ENCODE peak calls at places on chromosome 14, in eight cellular contexts. One of them, this sample, is unnamed.

GRCh38 chr14:33951183-33951840 is 438 bp upstream of the EGLN3 start:
- DNase-seq in DND-41: no peak
- DNase-seq in lung: no peak
- DNase-seq in fibroblast of the aortic adventitia: no peak
- DNase-seq in bronchial epithelial cell: peak
- DNase-seq in mucosa of descending colon: no peak
- DNase-seq in GM06990: no peak
- DNase-seq in tibial artery: no peak
- DNase-seq in this sample: no peak

GRCh38 chr14:96264850-96265249 is 8.8 kb downstream of the BDKRB1 start:
- DNase-seq in DND-41: no peak
- DNase-seq in mucosa of descending colon: no peak
- DNase-seq in bronchial epithelial cell: no peak
- DNase-seq in GM06990: no peak
- DNase-seq in fibroblast of the aortic adventitia: peak
- DNase-seq in tibial artery: no peak
- DNase-seq in lung: no peak
- DNase-seq in this sample: peak

GRCh38 chr14:24184104-24184970 is 4.3 kb downstream of the IPO4 start:
- DNase-seq in tibial artery: no peak
- DNase-seq in GM06990: no peak
- DNase-seq in bronchial epithelial cell: no peak
- DNase-seq in mucosa of descending colon: no peak
- DNase-seq in lung: no peak
- DNase-seq in fibroblast of the aortic adventitia: no peak
- DNase-seq in DND-41: no peak
- DNase-seq in this sample: no peak

GRCh38 chr14:91817566-91818325 is 49.6 kb downstream of the TC2N start:
- DNase-seq in lung: no peak
- DNase-seq in bronchial epithelial cell: no peak
- DNase-seq in mucosa of descending colon: no peak
- DNase-seq in GM06990: peak
- DNase-seq in tibial artery: no peak
- DNase-seq in DND-41: no peak
- DNase-seq in fibroblast of the aortic adventitia: no peak
- DNase-seq in this sample: no peak

GRCh38 chr14:89351364-89351957 is 65.6 kb downstream of the FOXN3 start:
- DNase-seq in tibial artery: no peak
- DNase-seq in bronchial epithelial cell: no peak
- DNase-seq in lung: peak
- DNase-seq in DND-41: peak
- DNase-seq in mucosa of descending colon: no peak
- DNase-seq in GM06990: peak
- DNase-seq in fibroblast of the aortic adventitia: peak
- DNase-seq in this sample: peak

GRCh38 chr14:40762685-40763084 is 844.0 kb upstream of the LRFN5 start:
- DNase-seq in bronchial epithelial cell: no peak
- DNase-seq in mucosa of descending colon: no peak
- DNase-seq in GM06990: no peak
- DNase-seq in fibroblast of the aortic adventitia: no peak
- DNase-seq in DND-41: no peak
- DNase-seq in tibial artery: no peak
- DNase-seq in lung: no peak
- DNase-seq in this sample: no peak

GRCh38 chr14:88614218-88614907 is 51.5 kb downstream of the ZC3H14 start:
- DNase-seq in DND-41: no peak
- DNase-seq in fibroblast of the aortic adventitia: peak
- DNase-seq in lung: no peak
- DNase-seq in bronchial epithelial cell: peak
- DNase-seq in GM06990: no peak
- DNase-seq in tibial artery: no peak
- DNase-seq in mucosa of descending colon: no peak
- DNase-seq in this sample: peak

GRCh38 chr14:63468273-63468672 is 74.9 kb downstream of the PPP2R5E start:
- DNase-seq in fibroblast of the aortic adventitia: no peak
- DNase-seq in mucosa of descending colon: no peak
- DNase-seq in tibial artery: no peak
- DNase-seq in GM06990: no peak
- DNase-seq in lung: no peak
- DNase-seq in bronchial epithelial cell: peak
- DNase-seq in DND-41: no peak
- DNase-seq in this sample: no peak

GRCh38 chr14:95896628-95897027 is 20.0 kb downstream of the TUNAR start:
- DNase-seq in tibial artery: no peak
- DNase-seq in lung: no peak
- DNase-seq in DND-41: no peak
- DNase-seq in GM06990: no peak
- DNase-seq in fibroblast of the aortic adventitia: no peak
- DNase-seq in mucosa of descending colon: no peak
- DNase-seq in bronchial epithelial cell: no peak
- DNase-seq in this sample: no peak

GRCh38 chr14:105013150-105013787 is 7.6 kb downstream of the CDCA4 start:
- DNase-seq in bronchial epithelial cell: peak
- DNase-seq in lung: no peak
- DNase-seq in tibial artery: no peak
- DNase-seq in GM06990: no peak
- DNase-seq in DND-41: no peak
- DNase-seq in mucosa of descending colon: no peak
- DNase-seq in fibroblast of the aortic adventitia: no peak
- DNase-seq in this sample: no peak

GRCh38 chr14:32534145-32534544 is 205.0 kb downstream of the AKAP6 start:
- DNase-seq in tibial artery: no peak
- DNase-seq in fibroblast of the aortic adventitia: no peak
- DNase-seq in mucosa of descending colon: no peak
- DNase-seq in DND-41: no peak
- DNase-seq in bronchial epithelial cell: no peak
- DNase-seq in GM06990: no peak
- DNase-seq in lung: no peak
- DNase-seq in this sample: no peak

GRCh38 chr14:30790827-30791226 is 83.5 kb upstream of the COCH start:
- DNase-seq in lung: no peak
- DNase-seq in GM06990: no peak
- DNase-seq in tibial artery: no peak
- DNase-seq in bronchial epithelial cell: no peak
- DNase-seq in DND-41: no peak
- DNase-seq in mucosa of descending colon: no peak
- DNase-seq in fibroblast of the aortic adventitia: no peak
- DNase-seq in this sample: no peak

GRCh38 chr14:101456246-101457159 is 104.8 kb upstream of the DIO3 start:
- DNase-seq in lung: no peak
- DNase-seq in bronchial epithelial cell: no peak
- DNase-seq in tibial artery: no peak
- DNase-seq in mucosa of descending colon: no peak
- DNase-seq in GM06990: no peak
- DNase-seq in DND-41: no peak
- DNase-seq in fibroblast of the aortic adventitia: no peak
- DNase-seq in this sample: no peak

GRCh38 chr14:103134919-103135318 is 11.7 kb downstream of the TNFAIP2 start:
- DNase-seq in tibial artery: no peak
- DNase-seq in bronchial epithelial cell: no peak
- DNase-seq in fibroblast of the aortic adventitia: no peak
- DNase-seq in mucosa of descending colon: no peak
- DNase-seq in GM06990: no peak
- DNase-seq in lung: no peak
- DNase-seq in DND-41: no peak
- DNase-seq in this sample: no peak

GRCh38 chr14:103143535-103143934 is 20.3 kb downstream of the TNFAIP2 start:
- DNase-seq in tibial artery: no peak
- DNase-seq in lung: no peak
- DNase-seq in bronchial epithelial cell: no peak
- DNase-seq in mucosa of descending colon: no peak
- DNase-seq in GM06990: no peak
- DNase-seq in fibroblast of the aortic adventitia: no peak
- DNase-seq in DND-41: no peak
- DNase-seq in this sample: peak

GRCh38 chr14:31692376-31692781 is 131.2 kb downstream of the NUBPL start:
- DNase-seq in lung: no peak
- DNase-seq in mucosa of descending colon: no peak
- DNase-seq in DND-41: no peak
- DNase-seq in GM06990: no peak
- DNase-seq in fibroblast of the aortic adventitia: peak
- DNase-seq in tibial artery: no peak
- DNase-seq in bronchial epithelial cell: no peak
- DNase-seq in this sample: peak

GRCh38 chr14:91395466-91395865 is 22.2 kb downstream of the CCDC88C start:
- DNase-seq in tibial artery: no peak
- DNase-seq in GM06990: no peak
- DNase-seq in mucosa of descending colon: no peak
- DNase-seq in DND-41: no peak
- DNase-seq in bronchial epithelial cell: no peak
- DNase-seq in fibroblast of the aortic adventitia: no peak
- DNase-seq in lung: no peak
- DNase-seq in this sample: no peak

DNA sequence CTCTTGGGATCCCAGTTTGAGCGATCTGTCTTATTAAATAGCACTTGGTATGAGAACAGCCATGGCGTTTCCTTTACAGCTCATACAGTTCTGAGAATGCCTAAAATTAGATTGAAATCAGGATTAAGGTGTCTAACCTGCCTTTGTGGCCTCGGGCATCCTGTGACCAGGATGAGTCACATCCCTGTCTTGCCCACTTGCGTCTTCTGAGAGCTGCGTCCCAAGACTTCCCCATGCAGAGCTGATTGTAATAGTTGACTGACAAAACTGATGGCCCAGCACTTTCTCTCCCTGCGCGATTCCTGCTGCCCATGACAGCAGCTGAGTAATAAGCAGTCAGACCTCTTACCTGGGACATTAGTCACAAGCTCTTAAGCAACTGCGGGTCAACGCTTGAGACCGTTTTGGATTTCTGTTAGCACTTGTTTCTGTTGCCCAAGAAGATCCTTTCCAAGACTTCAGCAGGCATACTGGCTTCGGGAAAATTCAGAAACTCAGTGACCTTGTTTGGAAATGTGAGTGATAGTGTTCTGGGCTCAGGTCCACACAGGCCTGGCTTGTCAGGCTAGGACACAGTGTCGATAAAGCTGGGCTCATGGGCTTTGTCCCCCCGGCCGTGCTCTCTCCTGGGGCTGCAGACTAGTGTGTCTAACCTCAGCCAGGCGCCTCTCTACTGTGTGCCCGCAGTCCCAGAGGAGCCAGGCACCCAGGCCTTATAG is 169.9 kb upstream of the HIF1A start:
- DNase-seq in bronchial epithelial cell: peak
- DNase-seq in mucosa of descending colon: no peak
- DNase-seq in fibroblast of the aortic adventitia: peak
- DNase-seq in lung: peak
- DNase-seq in DND-41: no peak
- DNase-seq in tibial artery: peak
- DNase-seq in GM06990: peak
- DNase-seq in this sample: peak
- TF ChIP-seq CTCF in bronchial epithelial cell: no peak
- TF ChIP-seq CTCF in mucosa of descending colon: no peak
- TF ChIP-seq CTCF in fibroblast of the aortic adventitia: no peak
- TF ChIP-seq CTCF in lung: no peak
- TF ChIP-seq CTCF in DND-41: no peak
- TF ChIP-seq CTCF in tibial artery: no peak
- TF ChIP-seq CTCF in GM06990: no peak
- TF ChIP-seq CTCF in this sample: no peak

DNA sequence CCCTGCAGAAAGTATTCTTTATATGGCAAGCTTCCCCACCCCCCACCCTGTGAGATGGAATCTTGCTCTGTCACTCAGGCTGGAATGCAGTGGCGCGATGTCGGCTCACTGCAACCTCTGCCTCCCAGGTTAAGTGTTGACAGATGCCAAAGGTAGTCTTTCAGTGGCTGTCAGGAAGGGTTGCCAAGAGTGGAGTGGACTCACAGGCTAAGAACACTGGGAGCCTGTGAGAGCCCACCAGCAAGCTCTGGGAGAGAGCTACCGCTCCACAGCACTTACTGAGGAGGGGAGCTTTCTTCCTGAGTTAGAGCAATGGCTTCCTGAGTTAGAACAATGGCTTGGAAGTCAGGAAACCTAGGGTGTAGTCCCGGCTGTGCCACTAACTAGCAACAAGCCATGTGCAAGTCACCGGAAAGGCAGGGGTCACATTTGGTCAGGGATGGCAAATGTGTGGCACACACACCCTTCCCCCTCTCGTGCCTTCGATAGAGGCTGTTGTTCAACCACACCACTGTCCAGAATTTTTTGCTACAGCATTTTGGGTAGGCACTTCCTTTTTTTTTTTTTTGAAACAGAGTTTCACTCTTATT is 2.6 kb downstream of the RNASE1 start:
- DNase-seq in fibroblast of the aortic adventitia: no peak
- DNase-seq in mucosa of descending colon: no peak
- DNase-seq in GM06990: no peak
- DNase-seq in bronchial epithelial cell: no peak
- DNase-seq in DND-41: no peak
- DNase-seq in tibial artery: peak
- DNase-seq in lung: peak
- DNase-seq in this sample: no peak
- H3K4me3 ChIP-seq in fibroblast of the aortic adventitia: no peak
- H3K4me3 ChIP-seq in mucosa of descending colon: no peak
- H3K4me3 ChIP-seq in GM06990: no peak
- H3K4me3 ChIP-seq in bronchial epithelial cell: no peak
- H3K4me3 ChIP-seq in DND-41: no peak
- H3K4me3 ChIP-seq in tibial artery: peak
- H3K4me3 ChIP-seq in lung: no peak
- H3K4me3 ChIP-seq in this sample: no peak

GRCh38 chr14:64763801-64764511 is 59.7 kb downstream of the PLEKHG3 start:
- DNase-seq in DND-41: no peak
- DNase-seq in GM06990: no peak
- DNase-seq in fibroblast of the aortic adventitia: peak
- DNase-seq in mucosa of descending colon: no peak
- DNase-seq in tibial artery: no peak
- DNase-seq in lung: no peak
- DNase-seq in bronchial epithelial cell: no peak
- DNase-seq in this sample: peak
- TF ChIP-seq CTCF in DND-41: no peak
- TF ChIP-seq CTCF in GM06990: peak
- TF ChIP-seq CTCF in fibroblast of the aortic adventitia: no peak
- TF ChIP-seq CTCF in mucosa of descending colon: no peak
- TF ChIP-seq CTCF in tibial artery: no peak
- TF ChIP-seq CTCF in lung: no peak
- TF ChIP-seq CTCF in bronchial epithelial cell: no peak
- TF ChIP-seq CTCF in this sample: no peak

GRCh38 chr14:75979641-75980422 is 2.0 kb downstream of the TGFB3 start:
- DNase-seq in GM06990: no peak
- DNase-seq in DND-41: no peak
- DNase-seq in tibial artery: peak
- DNase-seq in bronchial epithelial cell: no peak
- DNase-seq in fibroblast of the aortic adventitia: peak
- DNase-seq in lung: no peak
- DNase-seq in mucosa of descending colon: no peak
- DNase-seq in this sample: no peak

GRCh38 chr14:75976838-75977237 is 5.0 kb downstream of the TGFB3 start:
- DNase-seq in GM06990: no peak
- DNase-seq in tibial artery: no peak
- DNase-seq in lung: no peak
- DNase-seq in mucosa of descending colon: no peak
- DNase-seq in DND-41: no peak
- DNase-seq in fibroblast of the aortic adventitia: no peak
- DNase-seq in bronchial epithelial cell: no peak
- DNase-seq in this sample: no peak

GRCh38 chr14:75979071-75979571 is 2.7 kb downstream of the TGFB3 start:
- DNase-seq in fibroblast of the aortic adventitia: peak
- DNase-seq in tibial artery: peak
- DNase-seq in DND-41: peak
- DNase-seq in mucosa of descending colon: peak
- DNase-seq in lung: no peak
- DNase-seq in GM06990: peak
- DNase-seq in bronchial epithelial cell: no peak
- DNase-seq in this sample: peak

GRCh38 chr14:75977544-75977943 is 4.3 kb downstream of the TGFB3 start:
- DNase-seq in mucosa of descending colon: no peak
- DNase-seq in fibroblast of the aortic adventitia: peak
- DNase-seq in lung: no peak
- DNase-seq in DND-41: no peak
- DNase-seq in tibial artery: no peak
- DNase-seq in bronchial epithelial cell: peak
- DNase-seq in GM06990: no peak
- DNase-seq in this sample: no peak

GRCh38 chr14:75978249-75978731 is 3.5 kb downstream of the TGFB3 start:
- DNase-seq in bronchial epithelial cell: no peak
- DNase-seq in mucosa of descending colon: peak
- DNase-seq in DND-41: no peak
- DNase-seq in tibial artery: no peak
- DNase-seq in lung: no peak
- DNase-seq in fibroblast of the aortic adventitia: no peak
- DNase-seq in GM06990: no peak
- DNase-seq in this sample: no peak
- H3K4me3 ChIP-seq in bronchial epithelial cell: no peak
- H3K4me3 ChIP-seq in mucosa of descending colon: no peak
- H3K4me3 ChIP-seq in DND-41: no peak
- H3K4me3 ChIP-seq in tibial artery: peak
- H3K4me3 ChIP-seq in lung: no peak
- H3K4me3 ChIP-seq in fibroblast of the aortic adventitia: no peak
- H3K4me3 ChIP-seq in GM06990: no peak
- H3K4me3 ChIP-seq in this sample: no peak

This sample was measured in fibroblast of pulmonary artery.